ENCODE peak calls at places on chromosomes 5 and 9, in four cellular contexts. A is GM12878, E is HepG2, Z is SK-N-SH. V is an unnamed sample. For H3K79me2, the result is how much of the 10 kb centered on the place peaks cover.

GRCh38 chr9:132670359-132670815 is at the start of gene GTF3C4:
- DNase-seq in A (no peak), E (no peak), Z (peak), V (peak)

GRCh38 chr5:173554038-173554955 is 62.2 kb downstream of the BOD1 start:
- DNase-seq in A (no peak), E (no peak), Z (no peak), V (no peak)

GRCh38 chr9:4382722-4383317 is 83.0 kb upstream of the GLIS3 start:
- DNase-seq in A (peak), E (no peak), Z (peak), V (no peak)

GRCh38 chr5:146592342-146592741 is 76.4 kb upstream of the GPR151 start:
- DNase-seq in A (no peak), E (no peak), Z (no peak), V (no peak)

GRCh38 chr9:92527832-92528536 is 7.8 kb downstream of the ECM2 start:
- DNase-seq in A (no peak), E (no peak), Z (no peak), V (no peak)

GRCh38 chr5:88826959-88827585 is 55.9 kb downstream of the MEF2C start:
- DNase-seq in A (peak), E (no peak), Z (no peak), V (no peak)

GRCh38 chr9:33202552-33203300 is 35.6 kb upstream of the B4GALT1 start:
- DNase-seq in A (peak), E (no peak), Z (no peak), V (no peak)

GRCh38 chr9:81559741-81560140 is 129.6 kb downstream of the TLE1 start:
- DNase-seq in A (no peak), E (peak), Z (no peak), V (no peak)

GRCh38 chr9:107175039-107175438 is 108.0 kb upstream of the RAD23B start:
- DNase-seq in A (no peak), E (no peak), Z (no peak), V (no peak)

GRCh38 chr5:156950716-156951115 is 12.3 kb downstream of the TIMD4 start:
- DNase-seq in A (no peak), E (no peak), Z (no peak), V (no peak)

DNA sequence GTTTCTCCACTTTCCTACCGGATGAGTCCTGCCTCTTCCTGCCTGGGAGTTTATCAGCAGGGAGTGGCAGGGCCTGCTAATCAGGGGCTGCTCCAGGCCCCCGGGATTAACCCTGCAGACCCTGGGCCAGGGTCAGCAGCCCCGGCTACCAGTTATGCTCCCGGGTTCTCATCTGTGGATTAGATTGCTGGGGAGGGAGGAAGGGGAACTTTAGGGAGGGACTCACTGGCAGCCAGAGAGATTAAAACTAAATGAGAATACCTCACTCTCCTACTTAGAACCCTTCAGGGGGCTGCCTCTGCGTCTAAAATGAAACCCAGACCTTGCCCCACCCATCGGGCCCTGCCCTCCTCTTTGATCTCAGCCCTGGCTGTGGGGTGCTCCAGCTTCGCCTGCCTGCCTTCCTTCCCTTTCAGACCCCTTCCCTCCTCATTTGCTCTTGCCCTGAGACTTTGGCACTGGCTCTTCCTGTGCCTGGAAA is 130.5 kb upstream of the HAND1 start:
- DNase-seq in A (no peak), E (no peak), Z (peak), V (no peak)
- H3K79me2 ChIP-seq in A (under half), E (under half), Z (under half), V (under half)

GRCh38 chr5:132056610-132057497 is 3.6 kb upstream of the IL3 start:
- DNase-seq in A (no peak), E (no peak), Z (peak), V (no peak)
- TF ChIP-seq TCF12 in A (no peak), E (no peak), Z (no peak), V (no peak)

GRCh38 chr9:113523421-113524141 is 60.1 kb downstream of the RGS3 start:
- DNase-seq in A (peak), E (no peak), Z (no peak), V (no peak)

GRCh38 chr9:113521693-113522260 is 58.2 kb downstream of the RGS3 start:
- DNase-seq in A (no peak), E (no peak), Z (no peak), V (no peak)

GRCh38 chr9:113522419-113522818 is 58.9 kb downstream of the RGS3 start:
- DNase-seq in A (no peak), E (no peak), Z (no peak), V (no peak)

GRCh38 chr9:113524460-113524859 is 60.9 kb downstream of the RGS3 start:
- DNase-seq in A (no peak), E (no peak), Z (no peak), V (no peak)

DNA sequence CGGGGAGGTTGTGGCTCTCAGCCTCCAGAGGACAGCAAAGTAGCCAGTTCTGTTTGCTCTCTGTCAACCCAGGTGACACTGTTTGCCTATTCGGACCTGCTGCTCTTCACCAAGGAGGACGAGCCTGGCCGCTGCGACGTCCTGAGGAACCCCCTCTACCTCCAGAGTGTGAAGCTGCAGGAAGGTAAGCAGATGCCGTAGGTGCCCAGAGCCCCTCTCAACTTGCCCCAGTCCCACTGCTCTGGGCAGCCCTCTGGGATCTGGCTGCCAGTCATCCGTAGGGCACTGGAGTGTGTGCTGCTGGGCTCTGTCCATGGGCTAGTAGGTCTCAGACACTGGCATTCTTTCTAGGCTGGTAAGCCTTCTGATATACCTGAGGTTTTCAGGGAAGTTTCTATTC is 59.3 kb downstream of the RGS3 start:
- DNase-seq in A (no peak), E (no peak), Z (no peak), V (no peak)
- H3K79me2 ChIP-seq in A (half or more), E (under half), Z (under half), V (under half)

GRCh38 chr5:127031147-127031862 is 947 bp upstream of the MARCHF3 start:
- DNase-seq in A (no peak), E (no peak), Z (no peak), V (no peak)

GRCh38 chr5:127030259-127031146 is at the start of gene MARCHF3:
- DNase-seq in A (peak), E (peak), Z (peak), V (peak)

GRCh38 chr5:127027539-127027938 is 2.8 kb downstream of the MARCHF3 start:
- DNase-seq in A (no peak), E (peak), Z (no peak), V (no peak)

GRCh38 chr5:127029513-127030258 is 672 bp downstream of the MARCHF3 start:
- DNase-seq in A (no peak), E (peak), Z (peak), V (peak)

DNA sequence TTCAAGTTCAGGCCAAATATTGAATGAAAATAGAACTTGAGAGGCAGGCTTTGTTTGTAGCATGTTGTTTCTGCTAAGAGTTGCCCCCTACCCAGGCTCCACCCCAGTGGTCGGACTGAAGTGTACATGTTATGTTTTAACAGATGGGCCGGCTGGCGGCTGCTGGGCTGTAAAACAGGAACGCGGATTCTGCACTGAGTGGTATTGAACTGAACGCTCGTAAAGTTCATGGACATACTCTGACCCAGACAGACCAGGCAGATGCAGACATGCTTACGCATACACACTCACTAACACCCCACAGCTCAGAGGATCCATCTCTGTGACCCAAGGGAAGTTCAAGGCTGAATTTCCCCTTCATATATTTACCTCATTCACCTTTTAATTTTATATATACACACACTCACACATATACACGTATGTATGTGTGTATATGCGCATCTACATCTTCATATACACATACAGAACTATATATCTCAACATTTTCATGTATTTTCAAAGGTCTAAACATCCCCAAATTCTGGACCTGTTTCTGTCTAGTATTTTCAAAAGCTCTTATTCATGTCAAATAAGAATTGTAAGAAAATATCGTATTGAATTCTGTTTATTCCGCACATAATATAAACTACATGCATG is 1.4 kb downstream of the MARCHF3 start:
- DNase-seq in A (no peak), E (peak), Z (peak), V (no peak)
- TF ChIP-seq TCF12 in A (no peak), E (no peak), Z (no peak), V (no peak)